ENCODE peak calls at places on chromosomes 6 and 20, in four cellular contexts. S is T47D, W is B cell, Q is AML-193. V is an unnamed sample.

GRCh38 chr6:27157461-27158315 is 89.8 kb upstream of the PRSS16 start:
- DNase-seq in S (peak), W (no peak), Q (peak), V (peak)

GRCh38 chr6:14734416-14735340 is 511.2 kb upstream of the JARID2 start:
- DNase-seq in S (no peak), W (peak), Q (peak), V (no peak)

GRCh38 chr6:99287523-99287922 is 62.0 kb downstream of the FAXC start:
- DNase-seq in S (no peak), W (no peak), Q (no peak), V (no peak)

GRCh38 chr20:53262294-53262840 is 290.2 kb downstream of the TSHZ2 start:
- DNase-seq in S (no peak), W (no peak), Q (no peak), V (no peak)

GRCh38 chr6:20038805-20039204 is 173.5 kb downstream of the MBOAT1 start:
- DNase-seq in S (no peak), W (no peak), Q (no peak), V (no peak)

GRCh38 chr20:3686867-3687321 is 5.1 kb upstream of the ADAM33 start:
- DNase-seq in S (no peak), W (no peak), Q (no peak), V (peak)

GRCh38 chr6:30185846-30186484 is 22.6 kb downstream of the TRIM15 start:
- DNase-seq in S (no peak), W (no peak), Q (no peak), V (no peak)

GRCh38 chr20:46816916-46817638 is 77.6 kb upstream of the EYA2 start:
- DNase-seq in S (no peak), W (no peak), Q (no peak), V (no peak)

V was measured in prostate gland.